ENCODE peak calls at places on chromosomes 6 and 20, in nine cellular contexts. One of them, this sample, is unnamed. For H3K36me3, the result is how much of the 10 kb centered on the place peaks cover.

GRCh38 chr6:90656325-90656724 is 69.5 kb upstream of the MAP3K7 start:
- DNase-seq in sigmoid colon: no peak
- DNase-seq in adrenal gland: no peak
- DNase-seq in esophagus squamous epithelium: no peak
- DNase-seq in HCT116: no peak
- DNase-seq in endothelial cell of umbilical vein: no peak
- DNase-seq in right lobe of liver: no peak
- DNase-seq in Peyer's patch: no peak
- DNase-seq in tibial nerve: no peak
- DNase-seq in this sample: no peak

GRCh38 chr20:51871943-51872342 is 69.6 kb upstream of the SALL4 start:
- DNase-seq in endothelial cell of umbilical vein: no peak
- DNase-seq in Peyer's patch: no peak
- DNase-seq in esophagus squamous epithelium: no peak
- DNase-seq in HCT116: no peak
- DNase-seq in adrenal gland: no peak
- DNase-seq in sigmoid colon: no peak
- DNase-seq in tibial nerve: no peak
- DNase-seq in right lobe of liver: no peak
- DNase-seq in this sample: peak

GRCh38 chr20:45819466-45819865 is 7.0 kb downstream of the UBE2C start:
- DNase-seq in endothelial cell of umbilical vein: no peak
- DNase-seq in adrenal gland: no peak
- DNase-seq in esophagus squamous epithelium: no peak
- DNase-seq in Peyer's patch: no peak
- DNase-seq in tibial nerve: no peak
- DNase-seq in right lobe of liver: no peak
- DNase-seq in HCT116: no peak
- DNase-seq in sigmoid colon: no peak
- DNase-seq in this sample: no peak

GRCh38 chr20:38001173-38001875 is 31.9 kb downstream of the TTI1 start:
- DNase-seq in Peyer's patch: no peak
- DNase-seq in esophagus squamous epithelium: no peak
- DNase-seq in endothelial cell of umbilical vein: peak
- DNase-seq in adrenal gland: no peak
- DNase-seq in sigmoid colon: no peak
- DNase-seq in right lobe of liver: no peak
- DNase-seq in HCT116: no peak
- DNase-seq in tibial nerve: no peak
- DNase-seq in this sample: no peak

GRCh38 chr20:37473249-37474000 is 47.6 kb upstream of the NNAT start:
- DNase-seq in sigmoid colon: peak
- DNase-seq in HCT116: no peak
- DNase-seq in right lobe of liver: no peak
- DNase-seq in tibial nerve: no peak
- DNase-seq in endothelial cell of umbilical vein: no peak
- DNase-seq in esophagus squamous epithelium: no peak
- DNase-seq in Peyer's patch: no peak
- DNase-seq in adrenal gland: no peak
- DNase-seq in this sample: no peak

GRCh38 chr6:170459451-170459850 is 93.7 kb downstream of the PSMB1 start:
- DNase-seq in right lobe of liver: no peak
- DNase-seq in adrenal gland: peak
- DNase-seq in endothelial cell of umbilical vein: peak
- DNase-seq in sigmoid colon: no peak
- DNase-seq in HCT116: no peak
- DNase-seq in tibial nerve: no peak
- DNase-seq in Peyer's patch: peak
- DNase-seq in esophagus squamous epithelium: no peak
- DNase-seq in this sample: no peak

GRCh38 chr20:4604580-4604979 is 117.1 kb upstream of the PRND start:
- DNase-seq in HCT116: no peak
- DNase-seq in adrenal gland: no peak
- DNase-seq in tibial nerve: no peak
- DNase-seq in esophagus squamous epithelium: no peak
- DNase-seq in right lobe of liver: no peak
- DNase-seq in Peyer's patch: no peak
- DNase-seq in sigmoid colon: no peak
- DNase-seq in endothelial cell of umbilical vein: no peak
- DNase-seq in this sample: no peak

GRCh38 chr6:81735756-81736380 is 16.6 kb downstream of the TENT5A start:
- DNase-seq in HCT116: no peak
- DNase-seq in endothelial cell of umbilical vein: no peak
- DNase-seq in right lobe of liver: no peak
- DNase-seq in adrenal gland: no peak
- DNase-seq in Peyer's patch: no peak
- DNase-seq in esophagus squamous epithelium: no peak
- DNase-seq in sigmoid colon: no peak
- DNase-seq in tibial nerve: no peak
- DNase-seq in this sample: no peak

GRCh38 chr20:45456632-45457031 is 12.9 kb upstream of the WFDC2 start:
- DNase-seq in esophagus squamous epithelium: no peak
- DNase-seq in right lobe of liver: no peak
- DNase-seq in Peyer's patch: no peak
- DNase-seq in tibial nerve: no peak
- DNase-seq in sigmoid colon: no peak
- DNase-seq in adrenal gland: no peak
- DNase-seq in HCT116: peak
- DNase-seq in endothelial cell of umbilical vein: peak
- DNase-seq in this sample: no peak

GRCh38 chr20:19746396-19746795 is 11.7 kb upstream of the RIN2 start:
- DNase-seq in right lobe of liver: no peak
- DNase-seq in esophagus squamous epithelium: no peak
- DNase-seq in adrenal gland: no peak
- DNase-seq in Peyer's patch: no peak
- DNase-seq in HCT116: no peak
- DNase-seq in tibial nerve: no peak
- DNase-seq in endothelial cell of umbilical vein: no peak
- DNase-seq in sigmoid colon: no peak
- DNase-seq in this sample: no peak

GRCh38 chr20:37649635-37650244 is 44.1 kb upstream of the CTNNBL1 start:
- DNase-seq in tibial nerve: no peak
- DNase-seq in adrenal gland: no peak
- DNase-seq in Peyer's patch: no peak
- DNase-seq in endothelial cell of umbilical vein: no peak
- DNase-seq in HCT116: no peak
- DNase-seq in esophagus squamous epithelium: no peak
- DNase-seq in sigmoid colon: no peak
- DNase-seq in right lobe of liver: no peak
- DNase-seq in this sample: no peak

GRCh38 chr20:36752582-36752981 is 6.7 kb upstream of the NDRG3 start:
- DNase-seq in esophagus squamous epithelium: no peak
- DNase-seq in tibial nerve: no peak
- DNase-seq in endothelial cell of umbilical vein: no peak
- DNase-seq in right lobe of liver: no peak
- DNase-seq in Peyer's patch: no peak
- DNase-seq in HCT116: no peak
- DNase-seq in sigmoid colon: peak
- DNase-seq in adrenal gland: no peak
- DNase-seq in this sample: no peak

GRCh38 chr6:13916230-13916944 is 8.4 kb upstream of the RNF182 start:
- DNase-seq in Peyer's patch: no peak
- DNase-seq in tibial nerve: no peak
- DNase-seq in esophagus squamous epithelium: no peak
- DNase-seq in sigmoid colon: no peak
- DNase-seq in endothelial cell of umbilical vein: no peak
- DNase-seq in adrenal gland: no peak
- DNase-seq in right lobe of liver: no peak
- DNase-seq in HCT116: no peak
- DNase-seq in this sample: no peak

GRCh38 chr20:46021361-46022359 is 7.4 kb upstream of the SLC12A5 start:
- DNase-seq in Peyer's patch: peak
- DNase-seq in endothelial cell of umbilical vein: peak
- DNase-seq in adrenal gland: peak
- DNase-seq in tibial nerve: no peak
- DNase-seq in sigmoid colon: no peak
- DNase-seq in esophagus squamous epithelium: no peak
- DNase-seq in HCT116: no peak
- DNase-seq in right lobe of liver: peak
- DNase-seq in this sample: no peak

GRCh38 chr6:120129228-120129627 is 779.7 kb upstream of the MAN1A1 start:
- DNase-seq in right lobe of liver: no peak
- DNase-seq in adrenal gland: no peak
- DNase-seq in HCT116: no peak
- DNase-seq in Peyer's patch: no peak
- DNase-seq in sigmoid colon: no peak
- DNase-seq in tibial nerve: no peak
- DNase-seq in endothelial cell of umbilical vein: no peak
- DNase-seq in esophagus squamous epithelium: no peak
- DNase-seq in this sample: no peak

GRCh38 chr6:100633096-100633766 is 168.5 kb upstream of the SIM1 start:
- DNase-seq in adrenal gland: no peak
- DNase-seq in right lobe of liver: no peak
- DNase-seq in esophagus squamous epithelium: no peak
- DNase-seq in sigmoid colon: no peak
- DNase-seq in HCT116: peak
- DNase-seq in tibial nerve: no peak
- DNase-seq in endothelial cell of umbilical vein: peak
- DNase-seq in Peyer's patch: no peak
- DNase-seq in this sample: no peak

GRCh38 chr6:133184798-133185380 is 56.3 kb upstream of the EYA4 start:
- DNase-seq in HCT116: no peak
- DNase-seq in right lobe of liver: no peak
- DNase-seq in tibial nerve: no peak
- DNase-seq in adrenal gland: no peak
- DNase-seq in sigmoid colon: no peak
- DNase-seq in Peyer's patch: no peak
- DNase-seq in endothelial cell of umbilical vein: peak
- DNase-seq in esophagus squamous epithelium: no peak
- DNase-seq in this sample: no peak

GRCh38 chr6:108502826-108503225 is 57.9 kb upstream of the FOXO3 start:
- DNase-seq in adrenal gland: no peak
- DNase-seq in sigmoid colon: no peak
- DNase-seq in right lobe of liver: no peak
- DNase-seq in tibial nerve: no peak
- DNase-seq in HCT116: no peak
- DNase-seq in endothelial cell of umbilical vein: no peak
- DNase-seq in esophagus squamous epithelium: no peak
- DNase-seq in Peyer's patch: no peak
- DNase-seq in this sample: no peak

GRCh38 chr6:73368675-73369074 is 1.0 kb downstream of the OOEP start:
- DNase-seq in Peyer's patch: no peak
- DNase-seq in adrenal gland: no peak
- DNase-seq in esophagus squamous epithelium: no peak
- DNase-seq in tibial nerve: no peak
- DNase-seq in HCT116: no peak
- DNase-seq in sigmoid colon: no peak
- DNase-seq in right lobe of liver: no peak
- DNase-seq in endothelial cell of umbilical vein: no peak
- DNase-seq in this sample: no peak

DNA sequence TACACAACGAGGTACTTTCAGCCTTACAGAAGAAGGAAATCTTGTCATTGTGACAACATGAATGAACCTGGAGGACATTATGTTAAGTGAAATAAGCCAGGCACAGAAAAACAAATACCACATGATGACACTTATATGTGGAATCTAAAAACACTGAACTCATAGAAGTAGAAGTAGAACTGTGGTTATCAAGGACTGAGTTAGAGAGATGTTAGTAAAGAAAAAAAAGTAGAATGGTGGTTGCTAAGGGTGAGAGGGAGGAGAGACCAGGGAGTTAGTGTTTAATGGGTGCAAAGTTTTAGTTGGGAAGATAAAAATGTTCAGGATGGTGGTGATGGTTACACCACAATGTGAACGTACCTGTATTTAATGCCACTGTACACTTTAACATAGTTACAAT is 4.8 kb upstream of the STX11 start:
- DNase-seq in sigmoid colon: no peak
- DNase-seq in tibial nerve: no peak
- DNase-seq in adrenal gland: no peak
- DNase-seq in Peyer's patch: no peak
- DNase-seq in endothelial cell of umbilical vein: no peak
- DNase-seq in right lobe of liver: no peak
- DNase-seq in HCT116: no peak
- DNase-seq in esophagus squamous epithelium: no peak
- DNase-seq in this sample: no peak
- TF ChIP-seq POLR2A in sigmoid colon: no peak
- TF ChIP-seq POLR2A in tibial nerve: no peak
- TF ChIP-seq POLR2A in adrenal gland: no peak
- TF ChIP-seq POLR2A in Peyer's patch: no peak
- TF ChIP-seq POLR2A in endothelial cell of umbilical vein: no peak
- TF ChIP-seq POLR2A in right lobe of liver: no peak
- TF ChIP-seq POLR2A in HCT116: no peak
- TF ChIP-seq POLR2A in esophagus squamous epithelium: no peak
- TF ChIP-seq POLR2A in this sample: no peak

DNA sequence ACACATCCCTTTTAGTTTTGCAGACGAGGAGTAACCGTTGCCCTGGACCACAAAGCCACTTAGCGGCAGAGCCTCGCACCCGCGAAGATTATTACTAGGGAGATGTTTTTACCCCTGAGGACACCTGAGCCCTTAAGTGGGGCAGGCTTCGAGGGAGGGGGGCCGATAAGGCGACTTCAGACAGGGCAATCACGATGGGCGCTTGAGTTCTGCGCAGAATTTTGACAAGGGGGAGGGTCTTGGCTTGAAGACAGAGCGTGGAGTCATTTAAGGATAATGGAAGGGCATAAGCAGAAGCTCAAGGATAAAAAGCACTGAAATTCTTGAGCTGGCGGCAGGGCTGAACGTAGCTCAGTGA is 629 bp upstream of the TTK start:
- DNase-seq in adrenal gland: peak
- DNase-seq in Peyer's patch: peak
- DNase-seq in HCT116: no peak
- DNase-seq in esophagus squamous epithelium: no peak
- DNase-seq in sigmoid colon: peak
- DNase-seq in endothelial cell of umbilical vein: no peak
- DNase-seq in right lobe of liver: peak
- DNase-seq in tibial nerve: peak
- DNase-seq in this sample: peak
- H3K27ac ChIP-seq in adrenal gland: peak
- H3K27ac ChIP-seq in Peyer's patch: peak
- H3K27ac ChIP-seq in HCT116: peak
- H3K27ac ChIP-seq in esophagus squamous epithelium: peak
- H3K27ac ChIP-seq in sigmoid colon: peak
- H3K27ac ChIP-seq in endothelial cell of umbilical vein: peak
- H3K27ac ChIP-seq in right lobe of liver: peak
- H3K27ac ChIP-seq in tibial nerve: peak
- H3K27ac ChIP-seq in this sample: peak

DNA sequence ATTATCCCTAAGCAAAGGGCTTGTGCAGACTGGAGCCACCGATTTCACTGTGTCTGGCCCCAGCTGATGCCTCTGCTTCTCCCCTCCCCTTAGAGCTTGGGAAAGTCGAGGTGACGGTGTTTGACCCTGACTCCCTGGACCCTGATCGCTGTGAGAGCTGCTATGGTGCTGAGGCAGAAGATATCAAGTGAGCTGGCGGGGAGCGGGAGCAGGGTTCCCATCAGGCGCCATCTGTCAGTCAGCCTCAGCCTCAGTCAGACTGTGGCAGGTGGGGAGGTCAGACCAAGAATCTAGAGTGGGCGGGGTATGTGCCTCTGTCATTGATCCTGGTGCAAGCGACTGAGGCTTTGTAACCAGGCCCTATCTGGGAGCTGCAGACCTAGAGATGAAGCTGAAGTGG is 5.4 kb downstream of the ERGIC3 start:
- DNase-seq in sigmoid colon: no peak
- DNase-seq in endothelial cell of umbilical vein: no peak
- DNase-seq in right lobe of liver: no peak
- DNase-seq in tibial nerve: no peak
- DNase-seq in Peyer's patch: no peak
- DNase-seq in esophagus squamous epithelium: no peak
- DNase-seq in adrenal gland: no peak
- DNase-seq in HCT116: no peak
- DNase-seq in this sample: no peak
- H3K36me3 ChIP-seq in sigmoid colon: under half
- H3K36me3 ChIP-seq in endothelial cell of umbilical vein: under half
- H3K36me3 ChIP-seq in right lobe of liver: under half
- H3K36me3 ChIP-seq in tibial nerve: under half
- H3K36me3 ChIP-seq in Peyer's patch: under half
- H3K36me3 ChIP-seq in esophagus squamous epithelium: half or more
- H3K36me3 ChIP-seq in adrenal gland: half or more
- H3K36me3 ChIP-seq in HCT116: under half
- H3K36me3 ChIP-seq in this sample: under half

GRCh38 chr6:139882977-139883728 is 508.7 kb upstream of the CITED2 start:
- DNase-seq in adrenal gland: no peak
- DNase-seq in esophagus squamous epithelium: no peak
- DNase-seq in sigmoid colon: no peak
- DNase-seq in tibial nerve: no peak
- DNase-seq in HCT116: no peak
- DNase-seq in endothelial cell of umbilical vein: peak
- DNase-seq in right lobe of liver: no peak
- DNase-seq in Peyer's patch: no peak
- DNase-seq in this sample: no peak
- TF ChIP-seq POLR2A in adrenal gland: no peak
- TF ChIP-seq POLR2A in esophagus squamous epithelium: no peak
- TF ChIP-seq POLR2A in sigmoid colon: no peak
- TF ChIP-seq POLR2A in tibial nerve: no peak
- TF ChIP-seq POLR2A in HCT116: no peak
- TF ChIP-seq POLR2A in endothelial cell of umbilical vein: no peak
- TF ChIP-seq POLR2A in right lobe of liver: no peak
- TF ChIP-seq POLR2A in Peyer's patch: no peak
- TF ChIP-seq POLR2A in this sample: no peak